ENCODE peak calls at places on chromosomes 16 and 17, in seven cellular contexts. P, K, O, G, J, X and S are unnamed samples.
A peak's percentile ranks its signal among the peaks of the same experiment; 100 is the strongest.

GRCh38 chr16:54511181-54511731 is 224.7 kb upstream of the IRX3 start:
- DNase-seq in J (peak; percentile 30), G (no peak), K (no peak), X (peak; percentile 13), P (no peak), O (no peak), S (no peak)

GRCh38 chr16:89395150-89396142 is 94.9 kb downstream of the ANKRD11 start:
- DNase-seq in G (no peak), K (peak; percentile 81), O (no peak), J (peak; percentile 93), P (no peak), X (peak; percentile 92), S (peak; percentile 95)

GRCh38 chr17:72296456-72296855 is 175.6 kb downstream of the SOX9 start:
- DNase-seq in J (no peak), P (no peak), G (no peak), K (no peak), X (no peak), O (no peak), S (no peak)

GRCh38 chr16:24635900-24636610 is 93.4 kb upstream of the TNRC6A start:
- DNase-seq in X (peak; percentile 54), G (no peak), P (peak; percentile 38), J (peak; percentile 76), O (no peak), K (peak; percentile 52), S (no peak)

GRCh38 chr17:44417553-44417952 is 28.1 kb upstream of the ITGA2B start:
- DNase-seq in O (no peak), P (no peak), X (no peak), J (peak; percentile 78), K (no peak), G (no peak), S (no peak)

GRCh38 chr17:13741744-13742143 is 140.0 kb upstream of the HS3ST3A1 start:
- DNase-seq in P (no peak), O (no peak), X (no peak), J (no peak), G (no peak), K (no peak), S (no peak)

GRCh38 chr17:8997994-8998628 is 23.2 kb upstream of the NTN1 start:
- DNase-seq in O (peak; percentile 76), J (peak; percentile 48), G (no peak), X (no peak), P (no peak), K (no peak), S (no peak)

GRCh38 chr16:1820096-1820972 is 6.3 kb downstream of the HAGH start:
- DNase-seq in K (no peak), O (no peak), J (no peak), X (no peak), P (no peak), G (no peak), S (no peak)

GRCh38 chr17:39113871-39114270 is 37.6 kb downstream of the PLXDC1 start:
- DNase-seq in J (no peak), O (no peak), G (no peak), K (no peak), P (no peak), X (no peak), S (no peak)

GRCh38 chr16:660459-661183 is 7.3 kb upstream of the RHOT2 start:
- DNase-seq in J (peak; percentile 39), K (no peak), X (no peak), P (peak; percentile 74), O (no peak), G (no peak), S (no peak)

GRCh38 chr17:40561871-40562611 is 3.2 kb downstream of the CCR7 start:
- DNase-seq in K (no peak), P (no peak), G (no peak), O (peak; percentile 27), J (no peak), X (no peak), S (no peak)

GRCh38 chr17:76932402-76933333 is 64.5 kb downstream of the MGAT5B start:
- DNase-seq in P (no peak), J (no peak), K (no peak), X (no peak), O (no peak), G (no peak), S (no peak)

GRCh38 chr16:9033125-9033830 is 58.2 kb upstream of the HAPSTR1 start:
- DNase-seq in G (no peak), J (no peak), K (no peak), O (no peak), X (no peak), P (no peak), S (no peak)

GRCh38 chr17:44967907-44968224 is 237 bp downstream of the C1QL1 start:
- DNase-seq in J (no peak), X (no peak), K (no peak), O (no peak), P (no peak), G (no peak), S (no peak)

GRCh38 chr17:59287452-59287851 is 44.0 kb upstream of the YPEL2 start:
- DNase-seq in K (no peak), O (peak; percentile 80), J (no peak), P (no peak), X (no peak), G (no peak), S (no peak)

GRCh38 chr16:85929259-85929704 is 30.3 kb downstream of the IRF8 start:
- DNase-seq in X (no peak), O (no peak), J (peak; percentile 27), K (no peak), G (no peak), P (no peak), S (no peak)

GRCh38 chr16:69244336-69244735 is 57.4 kb downstream of the SNTB2 start:
- DNase-seq in X (no peak), K (no peak), P (no peak), G (no peak), J (no peak), O (no peak), S (no peak)